ENCODE peak calls at places on chromosomes 12 and 14, in nine cellular contexts. N is A549, S is transverse colon, K is suprapubic skin, O is tibial nerve, V is stomach, U is HepG2, D is K562, H is SK-N-SH. R is an unnamed sample. For H3K4me1, the result is how much of the 10 kb centered on the place peaks cover.

GRCh38 chr12:83841620-83842019 is 1071.0 kb downstream of the SLC6A15 start:
- DNase-seq in H (no peak), U (no peak), O (no peak), V (no peak), K (no peak), N (no peak), D (no peak), S (no peak), R (no peak)

GRCh38 chr14:89960895-89961294 is 5.2 kb downstream of the TDP1 start:
- DNase-seq in S (no peak), D (no peak), V (no peak), O (no peak), K (no peak), H (no peak), N (no peak), U (no peak), R (no peak)

GRCh38 chr14:24679248-24680085 is 45.5 kb upstream of the GZMB start:
- DNase-seq in V (no peak), O (no peak), N (no peak), U (no peak), H (no peak), D (no peak), K (no peak), S (no peak), R (no peak)

GRCh38 chr12:76158518-76159321 is 74.2 kb upstream of the NAP1L1 start:
- DNase-seq in U (peak), S (peak), H (peak), O (no peak), K (no peak), V (peak), D (peak), N (peak), R (no peak)

GRCh38 chr12:131356485-131356884 is 354.4 kb upstream of the SFSWAP start:
- DNase-seq in U (no peak), V (no peak), H (no peak), K (no peak), S (no peak), O (no peak), D (no peak), N (no peak), R (no peak)

GRCh38 chr12:132561784-132562156 is 48.6 kb downstream of the LRCOL1 start:
- DNase-seq in K (no peak), S (no peak), H (peak), D (peak), V (peak), U (no peak), N (peak), O (no peak), R (no peak)

GRCh38 chr14:55071051-55071450 is 19.6 kb downstream of the MAPK1IP1L start:
- DNase-seq in K (no peak), D (no peak), V (no peak), U (no peak), O (no peak), H (no peak), N (no peak), S (no peak), R (no peak)

GRCh38 chr14:30138517-30138916 is 210.9 kb upstream of the PRKD1 start:
- DNase-seq in U (no peak), O (no peak), H (no peak), K (no peak), S (no peak), V (no peak), D (no peak), N (no peak), R (no peak)

GRCh38 chr12:13177373-13177772 is 19.2 kb upstream of the EMP1 start:
- DNase-seq in H (no peak), N (no peak), U (no peak), O (no peak), S (no peak), K (no peak), V (no peak), D (no peak), R (no peak)

GRCh38 chr14:68781161-68782021 is 11.5 kb downstream of the ZFP36L1 start:
- DNase-seq in V (peak), S (peak), K (no peak), O (no peak), H (no peak), U (no peak), N (no peak), D (no peak), R (no peak)
- H3K4me1 ChIP-seq in V (half or more), S (half or more), K (half or more), O (under half), H (under half), U (half or more), N (half or more), D (under half), R (under half)

DNA sequence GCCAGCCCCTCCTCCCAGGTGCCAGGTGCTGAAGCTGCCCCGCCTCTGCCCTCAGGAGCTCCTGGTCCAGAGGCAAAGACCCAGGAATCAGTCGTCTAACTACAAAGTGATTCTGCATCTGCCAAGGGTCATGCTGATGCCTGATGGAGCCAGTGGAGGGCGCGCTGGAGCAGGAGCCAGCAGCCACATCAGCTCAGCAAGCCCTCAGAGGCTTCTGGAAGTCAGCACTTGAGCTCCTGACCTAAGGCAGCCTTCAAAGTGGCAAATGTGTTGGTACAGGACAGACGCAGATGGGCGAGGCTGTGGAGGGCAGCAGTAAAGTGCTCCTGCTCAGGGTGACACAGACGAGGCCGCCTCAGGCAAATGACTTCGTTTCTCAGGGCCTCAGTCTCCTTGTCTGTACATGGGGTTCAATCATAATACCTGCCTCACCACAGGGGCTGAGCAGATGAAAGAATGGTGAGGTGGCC is 10.9 kb downstream of the C12orf43 start:
- DNase-seq in D (peak), O (no peak), S (peak), H (peak), V (peak), U (peak), N (peak), K (no peak), R (no peak)
- TF ChIP-seq CTCF in D (peak), O (no peak), S (peak), H (peak), V (no peak), U (peak), N (peak), K (peak), R (no peak)

GRCh38 chr14:21096889-21097615 is 1.4 kb downstream of the ZNF219 start:
- DNase-seq in S (no peak), O (no peak), K (no peak), N (no peak), U (no peak), H (peak), V (no peak), D (no peak), R (no peak)

GRCh38 chr14:21098134-21098891 is at the start of gene ZNF219:
- DNase-seq in S (peak), U (peak), N (peak), K (no peak), D (peak), O (no peak), H (peak), V (peak), R (peak)

GRCh38 chr14:21096438-21096837 is 2.0 kb downstream of the ZNF219 start:
- DNase-seq in N (no peak), O (no peak), U (no peak), V (no peak), D (no peak), K (no peak), H (peak), S (no peak), R (no peak)

GRCh38 chr14:21098892-21099595 is 589 bp upstream of the ZNF219 start:
- DNase-seq in K (no peak), U (no peak), S (no peak), O (no peak), H (peak), N (no peak), D (no peak), V (no peak), R (no peak)

GRCh38 chr14:21097616-21098133 is 780 bp downstream of the ZNF219 start:
- DNase-seq in S (peak), V (no peak), U (no peak), D (no peak), K (no peak), O (no peak), N (no peak), H (no peak), R (peak)
- TF ChIP-seq EP300 in S (no peak), V (no peak), U (no peak), D (no peak), K (no peak), O (no peak), N (no peak), H (no peak), R (no peak)

DNA sequence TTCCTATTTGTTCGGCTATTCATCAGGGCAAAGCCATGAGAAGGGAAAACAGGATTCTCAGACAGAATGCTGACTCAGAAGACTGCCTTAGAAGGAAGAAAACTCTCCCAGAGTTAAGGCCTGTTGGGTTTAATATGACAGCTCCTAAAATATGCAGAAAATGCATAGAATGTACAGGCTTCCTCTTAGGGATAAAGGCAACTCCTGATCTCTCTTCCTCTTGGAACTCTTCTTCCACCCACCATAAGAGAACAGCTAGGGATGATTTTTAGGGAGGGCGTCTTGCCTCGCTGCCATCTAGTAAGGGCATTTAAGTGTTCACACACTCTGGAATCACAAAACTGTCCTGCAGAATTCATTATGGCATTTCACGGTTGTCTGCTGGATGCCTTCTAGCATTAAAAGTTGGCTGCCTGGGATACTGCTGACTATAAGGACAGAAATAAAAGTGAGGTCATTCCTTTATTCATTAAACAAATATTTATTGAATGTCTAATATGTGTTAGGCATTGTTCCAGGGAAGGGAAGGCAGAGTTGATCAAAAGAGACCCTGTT is 73.7 kb downstream of the DCAF5 start:
- DNase-seq in D (no peak), V (no peak), U (no peak), N (peak), H (no peak), K (no peak), S (no peak), O (no peak), R (no peak)
- H3K4me1 ChIP-seq in D (under half), V (under half), U (under half), N (half or more), H (under half), K (under half), S (under half), O (under half), R (under half)